ENCODE peak calls at places on chromosome 7, in eight cellular contexts. D is heart right ventricle, B is mesenchymal stem cell, T is aorta, X is tibial artery, P is heart left ventricle, Q is A549, W is SK-N-SH. S is an unnamed sample. For H3K9me3, the result is how much of the 10 kb centered on the place peaks cover.

GRCh38 chr7:147428075-147428474 is 1162.5 kb upstream of the C7orf33 start:
- DNase-seq in Q (no peak), D (no peak), X (no peak), W (no peak), P (no peak), T (no peak), B (no peak), S (no peak)

GRCh38 chr7:83410989-83411591 is 237.8 kb downstream of the SEMA3E start:
- DNase-seq in W (peak), T (no peak), Q (peak), P (no peak), D (no peak), X (no peak), B (peak), S (no peak)

GRCh38 chr7:24821045-24821853 is 64.0 kb upstream of the GSDME start:
- DNase-seq in P (no peak), T (peak), D (no peak), Q (peak), B (peak), X (no peak), W (no peak), S (peak)

GRCh38 chr7:47622946-47623640 is 41.2 kb upstream of the TNS3 start:
- DNase-seq in W (no peak), D (peak), X (no peak), B (peak), Q (no peak), T (peak), P (no peak), S (no peak)

GRCh38 chr7:141685285-141686035 is 16.5 kb downstream of the DENND11 start:
- DNase-seq in W (no peak), B (no peak), T (no peak), P (no peak), Q (no peak), X (no peak), D (no peak), S (no peak)

GRCh38 chr7:139041378-139042053 is 5.7 kb upstream of the ZC3HAV1L start:
- DNase-seq in X (no peak), W (no peak), D (no peak), P (no peak), B (no peak), Q (no peak), T (no peak), S (no peak)

GRCh38 chr7:133934974-133935330 is 192.2 kb upstream of the LRGUK start:
- DNase-seq in Q (no peak), D (no peak), W (no peak), B (peak), T (no peak), X (no peak), P (no peak), S (no peak)

GRCh38 chr7:44767912-44768662 is 19.4 kb downstream of the ZMIZ2 start:
- DNase-seq in T (no peak), W (peak), B (peak), X (peak), Q (no peak), D (peak), P (peak), S (no peak)

GRCh38 chr7:100793806-100794660 is 33.3 kb downstream of the EPHB4 start:
- DNase-seq in X (no peak), B (peak), T (no peak), W (no peak), D (no peak), P (no peak), Q (no peak), S (no peak)

GRCh38 chr7:96827701-96828100 is 118.1 kb upstream of the SEM1 start:
- DNase-seq in W (no peak), P (no peak), D (no peak), T (no peak), X (no peak), B (no peak), Q (no peak), S (no peak)

GRCh38 chr7:39951156-39951942 is 1.3 kb downstream of the CDK13 start:
- DNase-seq in B (peak), D (peak), W (peak), T (peak), P (peak), X (peak), Q (peak), S (peak)

GRCh38 chr7:97772034-97772891 is 40.4 kb downstream of the TAC1 start:
- DNase-seq in W (no peak), B (no peak), T (no peak), Q (no peak), P (no peak), X (no peak), D (no peak), S (no peak)

GRCh38 chr7:131231381-131232220 is 96.1 kb upstream of the MKLN1 start:
- DNase-seq in T (peak), X (peak), B (peak), Q (no peak), P (no peak), D (peak), W (no peak), S (peak)
- H3K4me3 ChIP-seq in T (no peak), X (no peak), B (no peak), Q (no peak), P (peak), D (no peak), W (no peak), S (peak)

GRCh38 chr7:17696422-17696821 is 243.9 kb downstream of the SNX13 start:
- DNase-seq in P (peak), X (peak), W (no peak), B (peak), Q (peak), D (no peak), T (peak), S (no peak)
- H3K27ac ChIP-seq in P (peak), X (no peak), W (peak), B (no peak), Q (peak), D (no peak), T (no peak), S (no peak)

GRCh38 chr7:149087366-149087765 is 3.2 kb downstream of the ZNF786 start:
- DNase-seq in X (no peak), B (no peak), W (no peak), Q (no peak), T (no peak), D (no peak), P (no peak), S (no peak)
- H3K9me3 ChIP-seq in X (under half), B (under half), W (under half), Q (under half), T (under half), D (under half), P (under half), S (under half)

GRCh38 chr7:50976064-50976463 is 193.4 kb upstream of the GRB10 start:
- DNase-seq in P (no peak), Q (no peak), X (no peak), B (no peak), W (no peak), D (no peak), T (no peak), S (no peak)
- H3K4me3 ChIP-seq in P (no peak), Q (no peak), X (no peak), B (no peak), W (no peak), D (no peak), T (no peak), S (no peak)

DNA sequence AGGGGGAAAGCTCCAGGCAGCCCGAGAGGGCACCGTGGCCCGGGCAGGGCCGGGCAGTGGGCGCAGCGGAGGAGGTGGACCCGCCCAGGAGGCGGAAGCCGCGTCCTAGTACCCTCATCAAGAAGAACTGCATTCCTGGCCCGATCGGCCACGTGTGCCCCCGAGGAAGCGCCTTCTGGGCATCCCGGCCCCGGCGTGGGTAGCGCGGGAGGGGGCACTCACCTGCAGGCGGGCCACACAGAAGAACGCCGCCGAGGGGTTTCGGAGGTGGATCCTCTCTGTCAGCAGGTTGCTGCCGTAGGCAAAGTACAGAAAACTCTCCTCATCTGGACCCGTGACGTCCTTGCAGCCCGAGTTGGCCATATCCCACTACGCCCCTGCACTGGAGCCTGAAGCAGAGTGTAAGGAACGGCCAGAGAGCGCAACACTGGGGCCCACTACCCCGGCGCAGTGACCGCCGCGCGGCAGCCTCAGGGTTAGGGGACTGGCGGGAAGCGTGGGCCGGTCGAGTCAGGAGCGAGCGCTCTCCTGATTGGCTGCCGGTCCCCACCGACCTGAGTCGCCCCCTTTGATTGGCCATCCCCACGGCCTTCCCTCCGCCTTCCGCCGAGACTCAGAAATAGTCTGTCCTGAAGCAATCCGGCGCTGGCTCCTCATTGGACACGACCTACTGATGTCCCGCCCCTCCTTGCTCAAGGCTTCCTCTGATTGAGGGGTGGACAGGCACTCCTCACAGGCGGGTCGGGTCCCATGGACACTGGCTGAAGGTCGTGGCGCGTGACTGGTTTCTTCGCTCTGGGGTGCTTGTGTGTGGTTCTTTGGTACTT is at the start of gene GGCT:
- DNase-seq in P (peak), B (peak), D (peak), Q (peak), T (peak), W (peak), X (peak), S (peak)
- H3K27ac ChIP-seq in P (peak), B (peak), D (peak), Q (peak), T (peak), W (peak), X (peak), S (peak)

GRCh38 chr7:69129524-69129923 is 468.8 kb upstream of the AUTS2 start:
- DNase-seq in B (no peak), D (no peak), P (no peak), W (no peak), X (no peak), T (no peak), Q (no peak), S (no peak)

GRCh38 chr7:69130421-69130820 is 467.9 kb upstream of the AUTS2 start:
- DNase-seq in P (no peak), X (no peak), W (no peak), B (no peak), D (no peak), Q (no peak), T (no peak), S (no peak)

DNA sequence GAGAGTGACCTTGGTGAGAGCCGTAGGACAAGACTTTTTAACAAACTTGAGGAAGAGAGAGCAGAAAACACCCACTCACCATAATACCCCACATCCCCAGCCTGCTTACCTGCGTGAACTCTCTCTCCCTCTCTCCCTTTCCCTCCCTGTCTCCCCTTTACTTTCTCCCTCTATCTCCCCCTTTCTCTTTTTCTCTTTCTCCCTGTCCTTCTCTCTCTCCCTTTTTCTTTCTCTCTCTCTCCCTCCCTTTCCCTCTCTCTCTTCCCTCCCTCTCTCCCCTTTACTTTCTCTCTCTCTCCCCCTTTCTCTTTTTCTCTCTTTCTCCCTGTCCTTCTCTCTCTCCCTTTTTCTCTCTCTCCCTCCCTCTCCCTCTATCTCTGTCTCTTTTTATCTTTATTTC is 464.0 kb upstream of the AUTS2 start:
- DNase-seq in B (no peak), P (no peak), T (no peak), Q (no peak), D (no peak), X (no peak), W (no peak), S (no peak)
- H3K9me3 ChIP-seq in B (under half), P (under half), T (under half), Q (under half), D (under half), X (under half), W (under half), S (under half)

GRCh38 chr7:95589031-95589430 is 7.3 kb downstream of the PDK4 start:
- DNase-seq in W (no peak), X (no peak), Q (no peak), P (no peak), T (no peak), D (no peak), B (no peak), S (no peak)

GRCh38 chr7:95592570-95592969 is 3.7 kb downstream of the PDK4 start:
- DNase-seq in T (no peak), P (no peak), B (no peak), Q (no peak), X (no peak), D (no peak), W (no peak), S (no peak)

GRCh38 chr7:95590387-95591248 is 5.7 kb downstream of the PDK4 start:
- DNase-seq in B (peak), W (no peak), T (no peak), P (no peak), D (no peak), Q (no peak), X (no peak), S (no peak)

GRCh38 chr7:95586951-95587301 is 9.4 kb downstream of the PDK4 start:
- DNase-seq in W (no peak), X (no peak), P (no peak), Q (no peak), D (no peak), T (no peak), B (no peak), S (no peak)

GRCh38 chr7:95589766-95590165 is 6.5 kb downstream of the PDK4 start:
- DNase-seq in B (no peak), Q (no peak), X (no peak), D (no peak), P (no peak), T (no peak), W (no peak), S (no peak)
- H3K4me3 ChIP-seq in B (no peak), Q (no peak), X (peak), D (no peak), P (no peak), T (no peak), W (no peak), S (no peak)

GRCh38 chr7:75967055-75967454 is 27.3 kb downstream of the TMEM120A start:
- DNase-seq in T (no peak), X (no peak), D (no peak), P (no peak), W (no peak), B (no peak), Q (no peak), S (no peak)
- H3K27ac ChIP-seq in T (peak), X (peak), D (peak), P (peak), W (no peak), B (no peak), Q (no peak), S (no peak)

S was measured in effector memory CD4-positive, alpha-beta T cell.